ENCODE peak calls at places on chromosomes 5 and 9, in ten cellular contexts. B, F, D, L, V, P, C, W, A and T are unnamed samples.

GRCh38 chr5:120457839-120458507 is 6.1 kb upstream of the PRR16 start:
- DNase-seq in B (peak; percentile 49), F (peak; percentile 82), D (peak; percentile 29), L (peak; percentile 52), V (peak; percentile 61), P (peak; percentile 81), C (peak; percentile 73), W (peak; percentile 79), A (peak; percentile 81), T (no peak)

GRCh38 chr5:2155556-2155955 is 272.8 kb upstream of the IRX4 start:
- DNase-seq in B (no peak), F (no peak), D (no peak), L (no peak), V (peak; percentile 29), P (no peak), C (no peak), W (no peak), A (no peak), T (no peak)

GRCh38 chr5:74120585-74120984 is 494.6 kb downstream of the ARHGEF28 start:
- DNase-seq in B (no peak), F (no peak), D (no peak), L (peak; percentile 19), V (no peak), P (no peak), C (no peak), W (no peak), A (no peak), T (no peak)

GRCh38 chr9:106753155-106753671 is 109.8 kb upstream of the ZNF462 start:
- DNase-seq in B (no peak), F (no peak), D (no peak), L (no peak), V (peak; percentile 49), P (no peak), C (no peak), W (no peak), A (peak; percentile 53), T (no peak)

GRCh38 chr5:131151216-131151615 is 13.8 kb downstream of the HINT1 start:
- DNase-seq in B (no peak), F (no peak), D (no peak), L (no peak), V (no peak), P (no peak), C (no peak), W (no peak), A (no peak), T (no peak)

GRCh38 chr5:134510970-134511795 is 14.3 kb upstream of the JADE2 start:
- DNase-seq in B (peak; percentile 39), F (no peak), D (no peak), L (peak; percentile 58), V (no peak), P (peak; percentile 44), C (peak; percentile 27), W (no peak), A (no peak), T (no peak)

GRCh38 chr9:93126825-93127368 is 7.2 kb downstream of the NINJ1 start:
- DNase-seq in B (no peak), F (peak; percentile 59), D (no peak), L (peak; percentile 50), V (peak; percentile 78), P (no peak), C (no peak), W (no peak), A (no peak), T (peak; percentile 15)

GRCh38 chr5:34749431-34749872 is 89.5 kb upstream of the TTC23L start:
- DNase-seq in B (peak; percentile 85), F (no peak), D (no peak), L (no peak), V (no peak), P (no peak), C (peak; percentile 69), W (no peak), A (no peak), T (no peak)

DNA sequence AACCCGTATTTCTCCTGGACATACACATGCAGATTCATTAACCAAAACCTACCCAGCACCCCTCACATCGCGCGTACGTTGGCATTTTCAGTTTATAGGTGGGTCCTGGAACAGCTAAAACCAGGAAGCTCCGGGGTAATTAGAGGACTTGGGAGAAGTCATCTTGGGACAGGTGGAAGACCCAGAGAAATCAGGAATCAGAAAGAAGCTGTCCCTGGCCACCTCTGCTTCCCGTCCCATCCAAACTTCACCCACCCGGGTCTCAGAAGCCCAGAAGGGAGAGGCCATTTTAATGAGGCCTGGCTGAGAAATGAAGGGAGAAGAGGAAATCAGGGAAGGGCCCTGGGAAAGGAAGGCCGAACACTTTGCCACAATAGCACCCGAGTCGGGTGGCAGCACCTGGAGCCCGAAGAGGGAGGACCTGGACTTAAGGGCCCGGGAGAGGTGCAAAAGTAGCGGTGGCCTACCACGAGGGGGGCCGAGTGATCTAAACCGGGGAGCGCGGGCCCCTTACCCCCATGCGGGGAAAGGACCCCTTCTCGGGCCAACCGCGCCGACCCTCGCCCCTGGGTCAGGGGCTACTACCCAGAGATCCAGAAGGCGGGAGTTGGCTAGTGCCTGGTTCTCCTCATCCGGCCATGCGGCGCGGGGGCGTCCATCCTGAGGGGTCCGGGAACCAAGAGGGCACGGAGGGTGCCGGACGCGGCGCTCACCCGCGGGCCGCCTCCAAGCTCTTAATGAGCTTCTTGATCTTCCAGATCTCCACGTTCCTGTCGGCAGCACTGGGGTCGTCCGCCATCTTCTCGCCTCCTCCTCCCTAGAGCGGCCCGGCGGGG is 698 bp downstream of the ETF1 start:
- DNase-seq in B (no peak), F (no peak), D (peak; percentile 24), L (peak; percentile 28), V (peak; percentile 71), P (no peak), C (peak; percentile 25), W (no peak), A (no peak), T (no peak)
- TF ChIP-seq CTCF in B (no peak), F (no peak), D (no peak), L (no peak), V (no peak), P (no peak), C (no peak), W (no peak), A (no peak), T (no peak)

GRCh38 chr5:148491015-148491792 is 107.4 kb downstream of the FBXO38 start:
- DNase-seq in B (no peak), F (no peak), D (no peak), L (no peak), V (no peak), P (no peak), C (no peak), W (no peak), A (no peak), T (no peak)

GRCh38 chr5:148486456-148486855 is 102.7 kb downstream of the FBXO38 start:
- DNase-seq in B (no peak), F (no peak), D (no peak), L (no peak), V (no peak), P (no peak), C (no peak), W (no peak), A (no peak), T (no peak)

GRCh38 chr5:148491793-148492184 is 108.0 kb downstream of the FBXO38 start:
- DNase-seq in B (no peak), F (no peak), D (no peak), L (no peak), V (no peak), P (no peak), C (no peak), W (no peak), A (no peak), T (no peak)

GRCh38 chr5:148492351-148492750 is 108.6 kb downstream of the FBXO38 start:
- DNase-seq in B (no peak), F (no peak), D (no peak), L (no peak), V (no peak), P (no peak), C (no peak), W (no peak), A (no peak), T (no peak)

DNA sequence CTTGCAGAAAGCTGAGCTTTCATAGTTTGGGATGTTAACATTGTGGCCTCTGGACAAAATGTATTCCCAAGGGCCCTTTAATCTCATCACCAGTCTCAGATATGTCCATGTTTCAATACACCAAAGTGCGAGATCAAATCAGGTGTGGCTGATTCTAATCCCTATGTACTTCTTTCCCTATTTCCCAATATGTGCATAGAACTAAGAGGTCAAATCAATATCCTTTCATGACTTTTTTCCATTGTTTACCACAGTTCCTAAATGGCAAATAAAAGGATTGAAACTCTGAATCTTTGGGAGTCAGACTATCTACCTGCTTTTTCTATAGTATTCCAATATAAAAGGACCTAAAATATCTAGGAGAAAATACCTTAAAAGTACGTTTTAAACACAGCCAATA is 105.0 kb downstream of the FBXO38 start:
- DNase-seq in B (no peak), F (no peak), D (no peak), L (no peak), V (no peak), P (no peak), C (no peak), W (no peak), A (no peak), T (no peak)
- TF ChIP-seq CTCF in B (no peak), F (no peak), D (no peak), L (no peak), V (no peak), P (no peak), C (no peak), W (no peak), A (no peak), T (no peak)

GRCh38 chr9:99906403-99907207 is at the start of gene STX17:
- DNase-seq in B (peak; percentile 82), F (peak; percentile 77), D (peak; percentile 78), L (peak; percentile 77), V (peak; percentile 96), P (peak; percentile 80), C (peak; percentile 73), W (peak; percentile 64), A (peak; percentile 85), T (peak; percentile 64)
- TF ChIP-seq CTCF in B (no peak), F (no peak), D (no peak), L (no peak), V (no peak), P (no peak), C (no peak), W (no peak), A (no peak), T (no peak)

GRCh38 chr9:128108784-128109709 is 18.5 kb downstream of the PTGES2 start:
- DNase-seq in B (no peak), F (no peak), D (no peak), L (no peak), V (peak; percentile 75), P (peak; percentile 6), C (no peak), W (no peak), A (no peak), T (no peak)

GRCh38 chr9:128106940-128107259 is 20.6 kb downstream of the PTGES2 start:
- DNase-seq in B (no peak), F (peak; percentile 37), D (no peak), L (no peak), V (peak; percentile 83), P (no peak), C (no peak), W (no peak), A (no peak), T (no peak)

GRCh38 chr9:128107971-128108783 is 19.4 kb downstream of the PTGES2 start:
- DNase-seq in B (no peak), F (peak; percentile 26), D (no peak), L (no peak), V (peak; percentile 70), P (no peak), C (no peak), W (no peak), A (no peak), T (no peak)

GRCh38 chr9:128106181-128106939 is 21.2 kb downstream of the PTGES2 start:
- DNase-seq in B (no peak), F (peak; percentile 44), D (no peak), L (no peak), V (peak; percentile 75), P (no peak), C (no peak), W (no peak), A (no peak), T (no peak)

GRCh38 chr9:128107260-128107970 is 20.1 kb downstream of the PTGES2 start:
- DNase-seq in B (no peak), F (peak; percentile 43), D (no peak), L (no peak), V (peak; percentile 64), P (no peak), C (no peak), W (no peak), A (no peak), T (no peak)
- TF ChIP-seq CTCF in B (no peak), F (no peak), D (no peak), L (no peak), V (no peak), P (no peak), C (no peak), W (no peak), A (no peak), T (no peak)